ENCODE peak calls at places on chromosome 4, in nine cellular contexts. One of them, this sample, is unnamed.

GRCh38 chr4:174119051-174119450 is 164.4 kb downstream of the FBXO8 start:
- DNase-seq in HCT116: no peak
- DNase-seq in adrenal gland: no peak
- DNase-seq in GM20000: no peak
- DNase-seq in Calu3: no peak
- DNase-seq in foreskin fibroblast: peak
- DNase-seq in cardiac fibroblast: peak
- DNase-seq in left ventricle myocardium inferior: no peak
- DNase-seq in AG10803: peak
- DNase-seq in this sample: no peak

GRCh38 chr4:162075691-162076090 is 88.1 kb downstream of the FSTL5 start:
- DNase-seq in HCT116: no peak
- DNase-seq in adrenal gland: no peak
- DNase-seq in GM20000: no peak
- DNase-seq in Calu3: no peak
- DNase-seq in foreskin fibroblast: peak
- DNase-seq in cardiac fibroblast: no peak
- DNase-seq in left ventricle myocardium inferior: no peak
- DNase-seq in AG10803: no peak
- DNase-seq in this sample: no peak

GRCh38 chr4:2284934-2285664 is 23.2 kb upstream of the MXD4 start:
- DNase-seq in HCT116: no peak
- DNase-seq in adrenal gland: no peak
- DNase-seq in GM20000: no peak
- DNase-seq in Calu3: no peak
- DNase-seq in foreskin fibroblast: peak
- DNase-seq in cardiac fibroblast: peak
- DNase-seq in left ventricle myocardium inferior: no peak
- DNase-seq in AG10803: peak
- DNase-seq in this sample: no peak

GRCh38 chr4:124903995-124904722 is 191.6 kb upstream of the ANKRD50 start:
- DNase-seq in HCT116: peak
- DNase-seq in adrenal gland: no peak
- DNase-seq in GM20000: no peak
- DNase-seq in Calu3: peak
- DNase-seq in foreskin fibroblast: peak
- DNase-seq in cardiac fibroblast: peak
- DNase-seq in left ventricle myocardium inferior: peak
- DNase-seq in AG10803: peak
- DNase-seq in this sample: no peak

GRCh38 chr4:8539661-8540060 is 40.5 kb upstream of the GPR78 start:
- DNase-seq in HCT116: no peak
- DNase-seq in adrenal gland: no peak
- DNase-seq in GM20000: no peak
- DNase-seq in Calu3: no peak
- DNase-seq in foreskin fibroblast: no peak
- DNase-seq in cardiac fibroblast: no peak
- DNase-seq in left ventricle myocardium inferior: no peak
- DNase-seq in AG10803: no peak
- DNase-seq in this sample: no peak

GRCh38 chr4:147944264-147944663 is 212.4 kb downstream of the ARHGAP10 start:
- DNase-seq in HCT116: no peak
- DNase-seq in adrenal gland: no peak
- DNase-seq in GM20000: no peak
- DNase-seq in Calu3: no peak
- DNase-seq in foreskin fibroblast: no peak
- DNase-seq in cardiac fibroblast: no peak
- DNase-seq in left ventricle myocardium inferior: no peak
- DNase-seq in AG10803: no peak
- DNase-seq in this sample: no peak

GRCh38 chr4:110211007-110211769 is 12.8 kb upstream of the ELOVL6 start:
- DNase-seq in HCT116: no peak
- DNase-seq in adrenal gland: peak
- DNase-seq in GM20000: peak
- DNase-seq in Calu3: no peak
- DNase-seq in foreskin fibroblast: peak
- DNase-seq in cardiac fibroblast: peak
- DNase-seq in left ventricle myocardium inferior: no peak
- DNase-seq in AG10803: peak
- DNase-seq in this sample: peak

GRCh38 chr4:14345356-14345775 is 656.9 kb upstream of the CPEB2 start:
- DNase-seq in HCT116: no peak
- DNase-seq in adrenal gland: no peak
- DNase-seq in GM20000: no peak
- DNase-seq in Calu3: no peak
- DNase-seq in foreskin fibroblast: peak
- DNase-seq in cardiac fibroblast: peak
- DNase-seq in left ventricle myocardium inferior: no peak
- DNase-seq in AG10803: peak
- DNase-seq in this sample: no peak

GRCh38 chr4:174460684-174461083 is 61.6 kb downstream of the HPGD start:
- DNase-seq in HCT116: no peak
- DNase-seq in adrenal gland: no peak
- DNase-seq in GM20000: no peak
- DNase-seq in Calu3: no peak
- DNase-seq in foreskin fibroblast: peak
- DNase-seq in cardiac fibroblast: peak
- DNase-seq in left ventricle myocardium inferior: no peak
- DNase-seq in AG10803: no peak
- DNase-seq in this sample: no peak

GRCh38 chr4:140078366-140078765 is 75.6 kb downstream of the MAML3 start:
- DNase-seq in HCT116: no peak
- DNase-seq in adrenal gland: peak
- DNase-seq in GM20000: no peak
- DNase-seq in Calu3: no peak
- DNase-seq in foreskin fibroblast: peak
- DNase-seq in cardiac fibroblast: peak
- DNase-seq in left ventricle myocardium inferior: peak
- DNase-seq in AG10803: peak
- DNase-seq in this sample: no peak

GRCh38 chr4:13399257-13399656 is 84.9 kb downstream of the RAB28 start:
- DNase-seq in HCT116: no peak
- DNase-seq in adrenal gland: no peak
- DNase-seq in GM20000: no peak
- DNase-seq in Calu3: no peak
- DNase-seq in foreskin fibroblast: peak
- DNase-seq in cardiac fibroblast: peak
- DNase-seq in left ventricle myocardium inferior: no peak
- DNase-seq in AG10803: peak
- DNase-seq in this sample: no peak

GRCh38 chr4:163484906-163485305 is 9.6 kb upstream of the TMA16 start:
- DNase-seq in HCT116: peak
- DNase-seq in adrenal gland: peak
- DNase-seq in GM20000: peak
- DNase-seq in Calu3: peak
- DNase-seq in foreskin fibroblast: peak
- DNase-seq in cardiac fibroblast: peak
- DNase-seq in left ventricle myocardium inferior: no peak
- DNase-seq in AG10803: peak
- DNase-seq in this sample: peak

GRCh38 chr4:10028910-10029309 is 7.6 kb upstream of the SLC2A9 start:
- DNase-seq in HCT116: no peak
- DNase-seq in adrenal gland: peak
- DNase-seq in GM20000: no peak
- DNase-seq in Calu3: no peak
- DNase-seq in foreskin fibroblast: peak
- DNase-seq in cardiac fibroblast: peak
- DNase-seq in left ventricle myocardium inferior: no peak
- DNase-seq in AG10803: peak
- DNase-seq in this sample: no peak

GRCh38 chr4:146472404-146472803 is 49.3 kb downstream of the SLC10A7 start:
- DNase-seq in HCT116: no peak
- DNase-seq in adrenal gland: no peak
- DNase-seq in GM20000: no peak
- DNase-seq in Calu3: no peak
- DNase-seq in foreskin fibroblast: no peak
- DNase-seq in cardiac fibroblast: no peak
- DNase-seq in left ventricle myocardium inferior: no peak
- DNase-seq in AG10803: no peak
- DNase-seq in this sample: no peak

GRCh38 chr4:25827897-25828296 is 34.9 kb downstream of the SEL1L3 start:
- DNase-seq in HCT116: no peak
- DNase-seq in adrenal gland: no peak
- DNase-seq in GM20000: no peak
- DNase-seq in Calu3: no peak
- DNase-seq in foreskin fibroblast: no peak
- DNase-seq in cardiac fibroblast: no peak
- DNase-seq in left ventricle myocardium inferior: no peak
- DNase-seq in AG10803: no peak
- DNase-seq in this sample: no peak

GRCh38 chr4:84870398-84871163 is 95.9 kb downstream of the WDFY3 start:
- DNase-seq in HCT116: peak
- DNase-seq in adrenal gland: no peak
- DNase-seq in GM20000: no peak
- DNase-seq in Calu3: peak
- DNase-seq in foreskin fibroblast: peak
- DNase-seq in cardiac fibroblast: peak
- DNase-seq in left ventricle myocardium inferior: no peak
- DNase-seq in AG10803: peak
- DNase-seq in this sample: no peak

GRCh38 chr4:112381996-112382692 is 85.0 kb downstream of the ALPK1 start:
- DNase-seq in HCT116: no peak
- DNase-seq in adrenal gland: no peak
- DNase-seq in GM20000: no peak
- DNase-seq in Calu3: no peak
- DNase-seq in foreskin fibroblast: no peak
- DNase-seq in cardiac fibroblast: no peak
- DNase-seq in left ventricle myocardium inferior: no peak
- DNase-seq in AG10803: no peak
- DNase-seq in this sample: no peak

GRCh38 chr4:112377701-112378620 is 80.8 kb downstream of the ALPK1 start:
- DNase-seq in HCT116: no peak
- DNase-seq in adrenal gland: no peak
- DNase-seq in GM20000: no peak
- DNase-seq in Calu3: no peak
- DNase-seq in foreskin fibroblast: no peak
- DNase-seq in cardiac fibroblast: no peak
- DNase-seq in left ventricle myocardium inferior: no peak
- DNase-seq in AG10803: no peak
- DNase-seq in this sample: no peak

GRCh38 chr4:112378858-112379257 is 81.7 kb downstream of the ALPK1 start:
- DNase-seq in HCT116: no peak
- DNase-seq in adrenal gland: no peak
- DNase-seq in GM20000: no peak
- DNase-seq in Calu3: no peak
- DNase-seq in foreskin fibroblast: peak
- DNase-seq in cardiac fibroblast: peak
- DNase-seq in left ventricle myocardium inferior: no peak
- DNase-seq in AG10803: no peak
- DNase-seq in this sample: no peak

GRCh38 chr4:112377127-112377635 is 80.0 kb downstream of the ALPK1 start:
- DNase-seq in HCT116: no peak
- DNase-seq in adrenal gland: no peak
- DNase-seq in GM20000: no peak
- DNase-seq in Calu3: no peak
- DNase-seq in foreskin fibroblast: no peak
- DNase-seq in cardiac fibroblast: no peak
- DNase-seq in left ventricle myocardium inferior: no peak
- DNase-seq in AG10803: no peak
- DNase-seq in this sample: no peak

DNA sequence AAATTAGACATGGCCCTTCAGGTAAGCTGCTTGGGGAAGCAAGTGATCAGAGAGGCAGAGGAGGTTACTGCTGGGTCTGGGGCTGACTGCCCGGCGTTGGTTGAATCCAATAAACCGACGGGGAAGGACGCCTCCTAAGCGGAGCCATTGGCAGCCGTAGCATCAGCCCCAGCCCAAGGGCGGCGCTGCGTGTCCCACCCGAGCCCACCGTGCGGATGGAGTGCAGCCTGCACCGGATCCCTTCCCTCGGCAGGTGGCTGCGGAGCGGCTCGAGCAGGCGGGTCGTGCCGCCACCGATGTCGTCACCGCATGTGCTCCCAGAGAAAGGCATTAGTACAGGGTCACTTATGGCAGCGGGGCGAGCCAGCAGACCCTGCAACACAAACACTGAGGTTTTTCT is 82.1 kb downstream of the ALPK1 start:
- DNase-seq in HCT116: no peak
- DNase-seq in adrenal gland: no peak
- DNase-seq in GM20000: no peak
- DNase-seq in Calu3: no peak
- DNase-seq in foreskin fibroblast: peak
- DNase-seq in cardiac fibroblast: no peak
- DNase-seq in left ventricle myocardium inferior: no peak
- DNase-seq in AG10803: no peak
- DNase-seq in this sample: no peak
- TF ChIP-seq CTCF in HCT116: no peak
- TF ChIP-seq CTCF in adrenal gland: no peak
- TF ChIP-seq CTCF in GM20000: no peak
- TF ChIP-seq CTCF in Calu3: no peak
- TF ChIP-seq CTCF in foreskin fibroblast: no peak
- TF ChIP-seq CTCF in cardiac fibroblast: no peak
- TF ChIP-seq CTCF in left ventricle myocardium inferior: no peak
- TF ChIP-seq CTCF in AG10803: no peak
- TF ChIP-seq CTCF in this sample: no peak

DNA sequence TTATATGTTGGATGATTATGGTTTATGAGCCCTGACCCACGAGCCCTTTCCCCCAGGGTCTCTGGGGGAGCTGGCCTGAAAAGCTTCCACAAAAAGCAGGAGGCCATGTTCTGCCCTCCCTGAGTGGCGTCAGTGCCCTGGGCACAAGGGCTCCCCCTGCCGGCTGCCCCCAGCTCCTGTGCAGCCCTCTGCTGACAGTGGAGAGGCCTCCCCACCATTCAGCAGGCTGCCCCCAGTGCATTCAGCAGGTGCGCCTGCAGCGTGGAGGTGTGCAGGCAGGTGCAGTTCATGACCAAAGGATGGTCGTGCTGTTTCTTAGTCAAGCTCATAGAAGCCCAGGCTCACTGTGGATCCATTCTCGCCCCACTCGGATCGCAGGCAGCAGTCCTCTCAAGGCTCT is 12.5 kb upstream of the S100P start:
- DNase-seq in HCT116: no peak
- DNase-seq in adrenal gland: no peak
- DNase-seq in GM20000: no peak
- DNase-seq in Calu3: peak
- DNase-seq in foreskin fibroblast: no peak
- DNase-seq in cardiac fibroblast: no peak
- DNase-seq in left ventricle myocardium inferior: no peak
- DNase-seq in AG10803: no peak
- DNase-seq in this sample: no peak
- TF ChIP-seq CTCF in HCT116: no peak
- TF ChIP-seq CTCF in adrenal gland: no peak
- TF ChIP-seq CTCF in GM20000: no peak
- TF ChIP-seq CTCF in Calu3: peak
- TF ChIP-seq CTCF in foreskin fibroblast: no peak
- TF ChIP-seq CTCF in cardiac fibroblast: peak
- TF ChIP-seq CTCF in left ventricle myocardium inferior: no peak
- TF ChIP-seq CTCF in AG10803: peak
- TF ChIP-seq CTCF in this sample: no peak

GRCh38 chr4:66294626-66295025 is 624.3 kb upstream of the EPHA5 start:
- DNase-seq in HCT116: no peak
- DNase-seq in adrenal gland: no peak
- DNase-seq in GM20000: no peak
- DNase-seq in Calu3: no peak
- DNase-seq in foreskin fibroblast: no peak
- DNase-seq in cardiac fibroblast: peak
- DNase-seq in left ventricle myocardium inferior: no peak
- DNase-seq in AG10803: no peak
- DNase-seq in this sample: no peak
- TF ChIP-seq CTCF in HCT116: no peak
- TF ChIP-seq CTCF in adrenal gland: no peak
- TF ChIP-seq CTCF in GM20000: no peak
- TF ChIP-seq CTCF in Calu3: no peak
- TF ChIP-seq CTCF in foreskin fibroblast: no peak
- TF ChIP-seq CTCF in cardiac fibroblast: no peak
- TF ChIP-seq CTCF in left ventricle myocardium inferior: no peak
- TF ChIP-seq CTCF in AG10803: no peak
- TF ChIP-seq CTCF in this sample: no peak

GRCh38 chr4:43875655-43876054 is 573.0 kb downstream of the KCTD8 start:
- DNase-seq in HCT116: no peak
- DNase-seq in adrenal gland: no peak
- DNase-seq in GM20000: no peak
- DNase-seq in Calu3: no peak
- DNase-seq in foreskin fibroblast: no peak
- DNase-seq in cardiac fibroblast: no peak
- DNase-seq in left ventricle myocardium inferior: no peak
- DNase-seq in AG10803: no peak
- DNase-seq in this sample: no peak
- TF ChIP-seq CTCF in HCT116: no peak
- TF ChIP-seq CTCF in adrenal gland: no peak
- TF ChIP-seq CTCF in GM20000: no peak
- TF ChIP-seq CTCF in Calu3: no peak
- TF ChIP-seq CTCF in foreskin fibroblast: no peak
- TF ChIP-seq CTCF in cardiac fibroblast: no peak
- TF ChIP-seq CTCF in left ventricle myocardium inferior: no peak
- TF ChIP-seq CTCF in AG10803: no peak
- TF ChIP-seq CTCF in this sample: no peak

This sample was measured in GM10248.